ENCODE peak calls at places on chromosomes 11 and 22, in five cellular contexts. One of them, this sample, is unnamed.

GRCh38 chr11:119108151-119108856 is 1.2 kb downstream of the C2CD2L start:
- DNase-seq in IMR-90: peak; percentile 27
- DNase-seq in mesenchymal stem cell: peak; percentile 28
- DNase-seq in H9: peak; percentile 58
- DNase-seq in neuronal stem cell: no peak
- DNase-seq in this sample: peak; percentile 75

GRCh38 chr22:31882971-31883370 is 61.4 kb upstream of the YWHAH start:
- DNase-seq in IMR-90: no peak
- DNase-seq in mesenchymal stem cell: no peak
- DNase-seq in H9: no peak
- DNase-seq in neuronal stem cell: no peak
- DNase-seq in this sample: peak; percentile 73

GRCh38 chr11:36361901-36362391 is 65.9 kb downstream of the PRR5L start:
- DNase-seq in IMR-90: peak; percentile 85
- DNase-seq in mesenchymal stem cell: peak; percentile 92
- DNase-seq in H9: peak; percentile 52
- DNase-seq in neuronal stem cell: no peak
- DNase-seq in this sample: peak; percentile 94

GRCh38 chr11:62922653-62923371 is 1.6 kb upstream of the CHRM1 start:
- DNase-seq in IMR-90: no peak
- DNase-seq in mesenchymal stem cell: no peak
- DNase-seq in H9: no peak
- DNase-seq in neuronal stem cell: no peak
- DNase-seq in this sample: peak; percentile 40

GRCh38 chr11:30435488-30435887 is 112.6 kb downstream of the ARL14EP start:
- DNase-seq in IMR-90: no peak
- DNase-seq in mesenchymal stem cell: no peak
- DNase-seq in H9: no peak
- DNase-seq in neuronal stem cell: no peak
- DNase-seq in this sample: no peak

GRCh38 chr22:49400866-49401598 is 426.6 kb downstream of the BRD1 start:
- DNase-seq in IMR-90: no peak
- DNase-seq in mesenchymal stem cell: no peak
- DNase-seq in H9: peak; percentile 13
- DNase-seq in neuronal stem cell: no peak
- DNase-seq in this sample: no peak

GRCh38 chr11:11349870-11350325 is 3.2 kb downstream of the CSNK2A3 start:
- DNase-seq in IMR-90: peak; percentile 90
- DNase-seq in mesenchymal stem cell: peak; percentile 87
- DNase-seq in H9: no peak
- DNase-seq in neuronal stem cell: no peak
- DNase-seq in this sample: no peak

GRCh38 chr22:47394504-47395440 is 632.3 kb downstream of the TBC1D22A start:
- DNase-seq in IMR-90: no peak
- DNase-seq in mesenchymal stem cell: no peak
- DNase-seq in H9: no peak
- DNase-seq in neuronal stem cell: no peak
- DNase-seq in this sample: no peak

GRCh38 chr11:77617892-77618291 is 19.7 kb downstream of the CLNS1A start:
- DNase-seq in IMR-90: peak; percentile 31
- DNase-seq in mesenchymal stem cell: peak; percentile 22
- DNase-seq in H9: no peak
- DNase-seq in neuronal stem cell: no peak
- DNase-seq in this sample: no peak

GRCh38 chr11:24896118-24896835 is 399.4 kb downstream of the LUZP2 start:
- DNase-seq in IMR-90: no peak
- DNase-seq in mesenchymal stem cell: no peak
- DNase-seq in H9: no peak
- DNase-seq in neuronal stem cell: no peak
- DNase-seq in this sample: no peak

GRCh38 chr11:133215529-133216230 is 316.6 kb downstream of the OPCML start:
- DNase-seq in IMR-90: no peak
- DNase-seq in mesenchymal stem cell: no peak
- DNase-seq in H9: no peak
- DNase-seq in neuronal stem cell: no peak
- DNase-seq in this sample: no peak

GRCh38 chr11:94924074-94925031 is 49.0 kb downstream of the CWC15 start:
- DNase-seq in IMR-90: peak; percentile 35
- DNase-seq in mesenchymal stem cell: peak; percentile 42
- DNase-seq in H9: no peak
- DNase-seq in neuronal stem cell: no peak
- DNase-seq in this sample: no peak

GRCh38 chr22:45857519-45857918 is 119.4 kb downstream of the WNT7B start:
- DNase-seq in IMR-90: no peak
- DNase-seq in mesenchymal stem cell: no peak
- DNase-seq in H9: no peak
- DNase-seq in neuronal stem cell: no peak
- DNase-seq in this sample: no peak

GRCh38 chr11:83724704-83725114 is 438.5 kb upstream of the CCDC90B start:
- DNase-seq in IMR-90: no peak
- DNase-seq in mesenchymal stem cell: peak; percentile 33
- DNase-seq in H9: peak; percentile 76
- DNase-seq in neuronal stem cell: no peak
- DNase-seq in this sample: peak; percentile 98

GRCh38 chr11:134958336-134958640 is 546.2 kb upstream of the B3GAT1 start:
- DNase-seq in IMR-90: no peak
- DNase-seq in mesenchymal stem cell: no peak
- DNase-seq in H9: no peak
- DNase-seq in neuronal stem cell: no peak
- DNase-seq in this sample: no peak

GRCh38 chr11:46322759-46323158 is 24.5 kb upstream of the DGKZ start:
- DNase-seq in IMR-90: peak; percentile 35
- DNase-seq in mesenchymal stem cell: no peak
- DNase-seq in H9: peak; percentile 66
- DNase-seq in neuronal stem cell: no peak
- DNase-seq in this sample: no peak

GRCh38 chr11:68212421-68213134 is 518 bp downstream of the KMT5B start:
- DNase-seq in IMR-90: peak; percentile 75
- DNase-seq in mesenchymal stem cell: peak; percentile 84
- DNase-seq in H9: peak; percentile 72
- DNase-seq in neuronal stem cell: peak; percentile 74
- DNase-seq in this sample: peak; percentile 82

GRCh38 chr11:120020981-120021380 is 116.9 kb downstream of the TRIM29 start:
- DNase-seq in IMR-90: no peak
- DNase-seq in mesenchymal stem cell: no peak
- DNase-seq in H9: no peak
- DNase-seq in neuronal stem cell: no peak
- DNase-seq in this sample: no peak

GRCh38 chr11:7612056-7612660 is 61.1 kb downstream of the CYB5R2 start:
- DNase-seq in IMR-90: no peak
- DNase-seq in mesenchymal stem cell: no peak
- DNase-seq in H9: no peak
- DNase-seq in neuronal stem cell: no peak
- DNase-seq in this sample: peak; percentile 80

GRCh38 chr11:62721994-62722393 is 5.3 kb downstream of the HNRNPUL2 start:
- DNase-seq in IMR-90: peak; percentile 40
- DNase-seq in mesenchymal stem cell: peak; percentile 67
- DNase-seq in H9: no peak
- DNase-seq in neuronal stem cell: no peak
- DNase-seq in this sample: peak; percentile 73

GRCh38 chr22:23065495-23066122 is 4.7 kb upstream of the GNAZ start:
- DNase-seq in IMR-90: no peak
- DNase-seq in mesenchymal stem cell: no peak
- DNase-seq in H9: peak; percentile 24
- DNase-seq in neuronal stem cell: no peak
- DNase-seq in this sample: no peak

GRCh38 chr11:60984149-60984548 is 12.7 kb downstream of the CD6 start:
- DNase-seq in IMR-90: no peak
- DNase-seq in mesenchymal stem cell: no peak
- DNase-seq in H9: no peak
- DNase-seq in neuronal stem cell: no peak
- DNase-seq in this sample: no peak

GRCh38 chr22:38162881-38163843 is 18.5 kb downstream of the PLA2G6 start:
- DNase-seq in IMR-90: no peak
- DNase-seq in mesenchymal stem cell: no peak
- DNase-seq in H9: no peak
- DNase-seq in neuronal stem cell: no peak
- DNase-seq in this sample: no peak

GRCh38 chr11:2382927-2383822 is 6.1 kb downstream of the CD81 start:
- DNase-seq in IMR-90: peak; percentile 63
- DNase-seq in mesenchymal stem cell: peak; percentile 79
- DNase-seq in H9: peak; percentile 64
- DNase-seq in neuronal stem cell: no peak
- DNase-seq in this sample: peak; percentile 53

GRCh38 chr22:27851974-27852713 is 50.6 kb upstream of the MN1 start:
- DNase-seq in IMR-90: peak; percentile 58
- DNase-seq in mesenchymal stem cell: peak; percentile 60
- DNase-seq in H9: no peak
- DNase-seq in neuronal stem cell: no peak
- DNase-seq in this sample: peak; percentile 55

GRCh38 chr22:27853404-27853803 is 51.8 kb upstream of the MN1 start:
- DNase-seq in IMR-90: peak; percentile 68
- DNase-seq in mesenchymal stem cell: peak; percentile 89
- DNase-seq in H9: no peak
- DNase-seq in neuronal stem cell: no peak
- DNase-seq in this sample: no peak

GRCh38 chr22:27848005-27848404 is 46.4 kb upstream of the MN1 start:
- DNase-seq in IMR-90: no peak
- DNase-seq in mesenchymal stem cell: no peak
- DNase-seq in H9: no peak
- DNase-seq in neuronal stem cell: no peak
- DNase-seq in this sample: no peak

GRCh38 chr22:27846910-27847309 is 45.4 kb upstream of the MN1 start:
- DNase-seq in IMR-90: no peak
- DNase-seq in mesenchymal stem cell: no peak
- DNase-seq in H9: no peak
- DNase-seq in neuronal stem cell: no peak
- DNase-seq in this sample: no peak

DNA sequence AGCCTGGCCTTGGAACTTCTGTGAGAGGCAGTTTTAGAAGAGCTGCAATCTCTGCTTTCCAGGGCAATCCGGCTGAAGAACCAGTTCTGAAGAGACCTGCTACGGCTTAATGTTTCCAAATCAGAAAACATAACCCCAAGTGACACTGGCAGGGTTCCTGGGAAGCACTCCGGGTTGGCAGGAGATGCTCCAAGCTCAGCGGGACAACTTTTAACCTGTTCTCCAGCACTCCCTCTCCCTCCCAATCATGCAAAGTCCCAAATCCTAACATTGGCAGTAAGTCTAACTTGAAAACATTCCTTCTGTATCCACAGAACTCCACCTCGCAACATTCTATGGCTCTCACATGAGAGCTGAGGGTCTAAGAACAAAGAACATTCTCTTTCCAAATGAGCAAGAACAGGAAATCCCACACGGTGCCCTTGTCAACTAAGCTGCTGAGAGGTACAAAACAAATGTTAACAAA is 48.5 kb upstream of the MN1 start:
- DNase-seq in IMR-90: no peak
- DNase-seq in mesenchymal stem cell: no peak
- DNase-seq in H9: no peak
- DNase-seq in neuronal stem cell: no peak
- DNase-seq in this sample: peak; percentile 27
- H3K9ac ChIP-seq in IMR-90: peak overlapping the region; percentile 20
- H3K9ac ChIP-seq in mesenchymal stem cell: no peak overlapping the region
- H3K9ac ChIP-seq in H9: no peak overlapping the region
- H3K9ac ChIP-seq in neuronal stem cell: no peak overlapping the region
- H3K9ac ChIP-seq in this sample: no peak overlapping the region

DNA sequence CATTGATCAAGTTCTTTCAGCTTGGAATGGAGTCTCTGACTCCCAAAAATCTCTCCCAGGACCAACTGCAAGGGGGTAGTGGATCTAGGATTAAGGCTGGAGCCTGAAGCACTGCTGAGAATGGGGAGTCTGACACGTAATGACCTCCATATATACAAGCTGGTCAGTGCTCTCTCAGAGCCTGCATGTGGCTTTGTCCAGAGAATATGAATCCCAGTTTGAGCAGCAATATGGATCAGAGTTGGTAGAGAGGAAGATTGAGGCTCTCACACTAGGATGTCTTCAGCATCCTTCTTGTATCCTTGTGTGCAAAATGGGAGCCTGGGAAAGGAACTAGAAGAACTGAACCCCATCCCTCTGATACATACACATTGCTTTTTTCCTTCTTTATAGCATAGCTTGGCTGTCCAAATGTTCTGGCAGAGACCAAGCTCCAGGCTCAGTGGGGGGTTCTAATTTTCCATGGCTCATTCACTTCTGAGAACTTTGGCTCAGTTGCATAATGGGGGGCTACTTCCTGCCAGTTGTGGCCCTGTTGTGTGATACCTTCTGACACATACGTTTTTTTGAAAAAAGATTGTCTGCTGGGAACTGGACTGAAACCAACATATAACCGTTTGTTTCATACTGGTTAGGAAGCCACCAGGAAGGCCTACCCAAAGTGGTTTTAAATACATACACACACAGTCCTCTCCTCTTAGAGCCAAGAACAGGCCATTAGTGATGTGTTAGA is 138.2 kb downstream of the ETS1 start:
- DNase-seq in IMR-90: no peak
- DNase-seq in mesenchymal stem cell: no peak
- DNase-seq in H9: no peak
- DNase-seq in neuronal stem cell: no peak
- DNase-seq in this sample: no peak
- H4K8ac ChIP-seq in IMR-90: no peak overlapping the region
- H4K8ac ChIP-seq in mesenchymal stem cell: no peak overlapping the region
- H4K8ac ChIP-seq in H9: no peak overlapping the region
- H4K8ac ChIP-seq in neuronal stem cell: no peak overlapping the region
- H4K8ac ChIP-seq in this sample: no peak overlapping the region

GRCh38 chr11:72072348-72072747 is 8.0 kb downstream of the NUMA1 start:
- DNase-seq in IMR-90: peak; percentile 82
- DNase-seq in mesenchymal stem cell: peak; percentile 86
- DNase-seq in H9: no peak
- DNase-seq in neuronal stem cell: no peak
- DNase-seq in this sample: peak; percentile 59

GRCh38 chr11:72069200-72069599 is 11.1 kb downstream of the NUMA1 start:
- DNase-seq in IMR-90: no peak
- DNase-seq in mesenchymal stem cell: peak; percentile 69
- DNase-seq in H9: no peak
- DNase-seq in neuronal stem cell: no peak
- DNase-seq in this sample: no peak

GRCh38 chr11:72070486-72070885 is 9.9 kb downstream of the NUMA1 start:
- DNase-seq in IMR-90: no peak
- DNase-seq in mesenchymal stem cell: no peak
- DNase-seq in H9: no peak
- DNase-seq in neuronal stem cell: no peak
- DNase-seq in this sample: no peak

GRCh38 chr11:72067676-72068075 is 12.7 kb downstream of the NUMA1 start:
- DNase-seq in IMR-90: no peak
- DNase-seq in mesenchymal stem cell: no peak
- DNase-seq in H9: no peak
- DNase-seq in neuronal stem cell: no peak
- DNase-seq in this sample: no peak

DNA sequence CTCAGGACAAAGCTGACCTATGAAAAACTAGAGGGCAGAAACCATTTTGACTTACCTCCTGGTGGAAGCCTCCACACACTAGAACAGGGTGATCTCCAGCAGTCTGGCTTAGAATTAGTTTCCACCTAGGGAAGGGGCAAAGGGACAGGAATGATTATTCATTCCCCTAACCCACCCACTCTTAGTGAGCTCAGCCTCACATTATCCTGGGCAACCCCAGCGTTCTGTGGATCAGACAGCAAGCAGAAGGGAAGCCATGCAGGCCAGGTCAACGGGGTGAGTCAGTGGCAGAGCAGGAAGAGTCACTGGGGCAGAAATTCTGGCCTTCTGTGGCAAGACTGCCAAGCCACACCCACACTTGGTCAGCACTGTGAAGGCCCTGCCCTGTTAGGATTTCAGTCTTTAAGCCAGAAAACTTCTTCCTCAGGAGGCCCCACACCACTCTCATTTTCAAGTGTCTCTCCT is 10.5 kb downstream of the NUMA1 start:
- DNase-seq in IMR-90: peak; percentile 84
- DNase-seq in mesenchymal stem cell: peak; percentile 88
- DNase-seq in H9: peak; percentile 42
- DNase-seq in neuronal stem cell: no peak
- DNase-seq in this sample: peak; percentile 71
- H3K4me1 ChIP-seq in IMR-90: peaks cover 30% of the 10 kb centered on the region
- H3K4me1 ChIP-seq in mesenchymal stem cell: peaks cover 13% of the 10 kb centered on the region
- H3K4me1 ChIP-seq in H9: peaks cover 5% of the 10 kb centered on the region
- H3K4me1 ChIP-seq in neuronal stem cell: peaks cover 20% of the 10 kb centered on the region
- H3K4me1 ChIP-seq in this sample: peaks cover 19% of the 10 kb centered on the region

GRCh38 chr22:21043856-21044535 is 1.8 kb upstream of the LRRC74B start:
- DNase-seq in IMR-90: no peak
- DNase-seq in mesenchymal stem cell: no peak
- DNase-seq in H9: no peak
- DNase-seq in neuronal stem cell: no peak
- DNase-seq in this sample: no peak
- H3K9ac ChIP-seq in IMR-90: no peak overlapping the region
- H3K9ac ChIP-seq in mesenchymal stem cell: peak overlapping the region; percentile 90
- H3K9ac ChIP-seq in H9: no peak overlapping the region
- H3K9ac ChIP-seq in neuronal stem cell: no peak overlapping the region
- H3K9ac ChIP-seq in this sample: no peak overlapping the region